ENCODE peak calls at places on chromosomes 3 and 15, in five cellular contexts. G is anterior cingulate cortex; Z is stimulated activated CD4-positive, alpha-beta T cell treated with anti-CD3 and anti-CD28 coated beads, TNF-alpha, amount 100 ng/mL, for 24 hours; P is cardiac septum; Q is activated gamma-delta T cell treated with Interleukin-2 at 50 U/mL for 16 hours. M is an unnamed sample.

GRCh38 chr3:14845180-14845579 is 26.4 kb downstream of the FGD5 start:
- DNase-seq in G (no peak), Z (no peak), P (no peak), Q (no peak), M (no peak)

GRCh38 chr3:46675843-46676567 is 17.5 kb downstream of the ALS2CL start:
- DNase-seq in G (no peak), Z (no peak), P (peak), Q (no peak), M (no peak)

GRCh38 chr15:45784656-45785055 is 149.8 kb downstream of the SQOR start:
- DNase-seq in G (no peak), Z (no peak), P (no peak), Q (no peak), M (no peak)

GRCh38 chr3:12229896-12230295 is 59.0 kb upstream of the PPARG start:
- DNase-seq in G (no peak), Z (no peak), P (no peak), Q (no peak), M (no peak)

GRCh38 chr3:161682715-161683114 is 186.1 kb downstream of the OTOL1 start:
- DNase-seq in G (no peak), Z (no peak), P (no peak), Q (no peak), M (no peak)

GRCh38 chr15:77014137-77015081 is 19.5 kb downstream of the PSTPIP1 start:
- DNase-seq in G (no peak), Z (no peak), P (no peak), Q (peak), M (no peak)

GRCh38 chr15:73335026-73335425 is 33.7 kb downstream of the HCN4 start:
- DNase-seq in G (no peak), Z (no peak), P (no peak), Q (no peak), M (no peak)

GRCh38 chr15:73959012-73959581 is 32.8 kb downstream of the LOXL1 start:
- DNase-seq in G (no peak), Z (no peak), P (peak), Q (peak), M (no peak)

GRCh38 chr3:49899815-49900214 is 3.9 kb downstream of the MST1R start:
- DNase-seq in G (no peak), Z (no peak), P (no peak), Q (no peak), M (no peak)

GRCh38 chr3:129054605-129055104 is 5.9 kb upstream of the GP9 start:
- DNase-seq in G (no peak), Z (no peak), P (no peak), Q (no peak), M (no peak)

GRCh38 chr3:78937486-78937885 is 830.3 kb downstream of the ROBO1 start:
- DNase-seq in G (no peak), Z (no peak), P (no peak), Q (no peak), M (no peak)

GRCh38 chr3:121436641-121437040 is 109.1 kb downstream of the POLQ start:
- DNase-seq in G (no peak), Z (no peak), P (no peak), Q (no peak), M (no peak)

GRCh38 chr3:14295777-14296176 is 106.6 kb upstream of the SLC6A6 start:
- DNase-seq in G (no peak), Z (no peak), P (no peak), Q (no peak), M (no peak)

GRCh38 chr3:195885036-195885871 is 23.1 kb downstream of the TNK2 start:
- DNase-seq in G (no peak), Z (no peak), P (no peak), Q (no peak), M (no peak)

GRCh38 chr3:145698749-145699148 is 462.2 kb downstream of the PLOD2 start:
- DNase-seq in G (no peak), Z (no peak), P (no peak), Q (no peak), M (no peak)

GRCh38 chr3:8532251-8532831 is 30.7 kb downstream of the LMCD1 start:
- DNase-seq in G (no peak), Z (no peak), P (no peak), Q (no peak), M (no peak)

GRCh38 chr15:51884517-51885236 is 55.2 kb downstream of the TMOD3 start:
- DNase-seq in G (no peak), Z (no peak), P (no peak), Q (no peak), M (no peak)

GRCh38 chr3:82012775-82013174 is 251.3 kb upstream of the GBE1 start:
- DNase-seq in G (no peak), Z (no peak), P (no peak), Q (no peak), M (no peak)

GRCh38 chr3:70805044-70805732 is 492.8 kb upstream of the MDFIC2 start:
- DNase-seq in G (no peak), Z (no peak), P (no peak), Q (no peak), M (no peak)

GRCh38 chr3:128736598-128736997 is 10.6 kb downstream of the RAB7A start:
- DNase-seq in G (no peak), Z (no peak), P (no peak), Q (no peak), M (no peak)

GRCh38 chr15:40308844-40309189 is 1.1 kb upstream of the PLCB2 start:
- DNase-seq in G (no peak), Z (no peak), P (peak), Q (no peak), M (peak)

GRCh38 chr15:45442497-45443135 is 64.3 kb upstream of the GATM start:
- DNase-seq in G (no peak), Z (no peak), P (no peak), Q (no peak), M (no peak)

GRCh38 chr15:36914962-36915808 is 185.2 kb downstream of the MEIS2 start:
- DNase-seq in G (no peak), Z (no peak), P (no peak), Q (no peak), M (no peak)

GRCh38 chr15:64851503-64851840 is 9.8 kb downstream of the PLEKHO2 start:
- DNase-seq in G (no peak), Z (no peak), P (no peak), Q (no peak), M (no peak)

GRCh38 chr15:36959746-36960145 is 140.6 kb downstream of the MEIS2 start:
- DNase-seq in G (no peak), Z (no peak), P (no peak), Q (no peak), M (no peak)

GRCh38 chr15:71808311-71809020 is 1.9 kb upstream of the NR2E3 start:
- DNase-seq in G (no peak), Z (no peak), P (no peak), Q (no peak), M (no peak)

GRCh38 chr15:37019479-37020433 is 80.6 kb downstream of the MEIS2 start:
- DNase-seq in G (no peak), Z (no peak), P (no peak), Q (no peak), M (no peak)

GRCh38 chr15:62591842-62592838 is 427.1 kb upstream of the C2CD4B start:
- DNase-seq in G (no peak), Z (no peak), P (no peak), Q (no peak), M (no peak)

GRCh38 chr3:170128259-170128976 is 53.1 kb downstream of the PHC3 start:
- DNase-seq in G (no peak), Z (no peak), P (no peak), Q (no peak), M (no peak)

GRCh38 chr3:176842914-176843313 is 354.4 kb downstream of the TBL1XR1 start:
- DNase-seq in G (no peak), Z (no peak), P (no peak), Q (no peak), M (no peak)

GRCh38 chr15:29736012-29736744 is 86.1 kb downstream of the TJP1 start:
- DNase-seq in G (no peak), Z (no peak), P (no peak), Q (no peak), M (no peak)

GRCh38 chr15:79195802-79196201 is 86.7 kb upstream of the ANKRD34C start:
- DNase-seq in G (no peak), Z (no peak), P (no peak), Q (no peak), M (no peak)

GRCh38 chr3:171212648-171213047 is 186.1 kb upstream of the SLC2A2 start:
- DNase-seq in G (no peak), Z (no peak), P (no peak), Q (no peak), M (no peak)

GRCh38 chr3:38587548-38588131 is 61.8 kb downstream of the SCN5A start:
- DNase-seq in G (no peak), Z (no peak), P (peak), Q (no peak), M (no peak)

GRCh38 chr3:186361612-186362408 is at the start of gene DGKG:
- DNase-seq in G (peak), Z (no peak), P (peak), Q (no peak), M (peak)

GRCh38 chr3:72273615-72274014 is 488.7 kb upstream of the PROK2 start:
- DNase-seq in G (no peak), Z (no peak), P (no peak), Q (no peak), M (no peak)

M was measured in head of caudate nucleus.